ENCODE peak calls at places on chromosomes 12 and 14, in eight cellular contexts. H is uterus, V is ovary, F is tibial nerve, W is body of pancreas, M is upper lobe of left lung, B is IMR-90, I is A549. C is an unnamed sample.

GRCh38 chr12:19550626-19551025 is 111.3 kb downstream of the AEBP2 start:
- DNase-seq in H (no peak), V (no peak), F (no peak), W (no peak), M (no peak), B (no peak), I (no peak), C (no peak)

GRCh38 chr12:22821985-22822384 is 197.0 kb downstream of the ETNK1 start:
- DNase-seq in H (no peak), V (no peak), F (no peak), W (no peak), M (no peak), B (no peak), I (no peak), C (no peak)

GRCh38 chr12:115023898-115024297 is 339.9 kb upstream of the TBX3 start:
- DNase-seq in H (no peak), V (no peak), F (no peak), W (no peak), M (no peak), B (no peak), I (no peak), C (no peak)

GRCh38 chr12:4270016-4270669 is 3.4 kb upstream of the CCND2 start:
- DNase-seq in H (no peak), V (no peak), F (no peak), W (no peak), M (no peak), B (no peak), I (no peak), C (no peak)

GRCh38 chr12:89087149-89087834 is 265.0 kb downstream of the DUSP6 start:
- DNase-seq in H (no peak), V (no peak), F (no peak), W (peak), M (no peak), B (no peak), I (no peak), C (no peak)

GRCh38 chr12:40691913-40692616 is at the start of gene CNTN1:
- DNase-seq in H (peak), V (peak), F (peak), W (peak), M (peak), B (peak), I (peak), C (no peak)

GRCh38 chr12:19138551-19139344 is 9.2 kb downstream of the PLEKHA5 start:
- DNase-seq in H (no peak), V (no peak), F (no peak), W (no peak), M (no peak), B (peak), I (no peak), C (no peak)

GRCh38 chr14:78088941-78089340 is 81.2 kb upstream of the NRXN3 start:
- DNase-seq in H (no peak), V (no peak), F (no peak), W (no peak), M (no peak), B (no peak), I (no peak), C (no peak)

GRCh38 chr12:2697057-2697456 is 97.7 kb upstream of the FKBP4 start:
- DNase-seq in H (no peak), V (no peak), F (no peak), W (no peak), M (no peak), B (no peak), I (no peak), C (no peak)

GRCh38 chr14:105884808-105885281 is 358.5 kb downstream of the TMEM121 start:
- DNase-seq in H (peak), V (peak), F (no peak), W (peak), M (peak), B (no peak), I (no peak), C (no peak)

GRCh38 chr14:93977171-93977570 is 801 bp upstream of the ASB2 start:
- DNase-seq in H (no peak), V (no peak), F (no peak), W (no peak), M (no peak), B (no peak), I (no peak), C (no peak)

GRCh38 chr12:79250955-79251354 is 386.4 kb downstream of the SYT1 start:
- DNase-seq in H (no peak), V (no peak), F (no peak), W (no peak), M (no peak), B (peak), I (no peak), C (no peak)

GRCh38 chr12:92702754-92703679 is at the start of gene PLEKHG7:
- DNase-seq in H (no peak), V (no peak), F (no peak), W (peak), M (peak), B (no peak), I (peak), C (no peak)

DNA sequence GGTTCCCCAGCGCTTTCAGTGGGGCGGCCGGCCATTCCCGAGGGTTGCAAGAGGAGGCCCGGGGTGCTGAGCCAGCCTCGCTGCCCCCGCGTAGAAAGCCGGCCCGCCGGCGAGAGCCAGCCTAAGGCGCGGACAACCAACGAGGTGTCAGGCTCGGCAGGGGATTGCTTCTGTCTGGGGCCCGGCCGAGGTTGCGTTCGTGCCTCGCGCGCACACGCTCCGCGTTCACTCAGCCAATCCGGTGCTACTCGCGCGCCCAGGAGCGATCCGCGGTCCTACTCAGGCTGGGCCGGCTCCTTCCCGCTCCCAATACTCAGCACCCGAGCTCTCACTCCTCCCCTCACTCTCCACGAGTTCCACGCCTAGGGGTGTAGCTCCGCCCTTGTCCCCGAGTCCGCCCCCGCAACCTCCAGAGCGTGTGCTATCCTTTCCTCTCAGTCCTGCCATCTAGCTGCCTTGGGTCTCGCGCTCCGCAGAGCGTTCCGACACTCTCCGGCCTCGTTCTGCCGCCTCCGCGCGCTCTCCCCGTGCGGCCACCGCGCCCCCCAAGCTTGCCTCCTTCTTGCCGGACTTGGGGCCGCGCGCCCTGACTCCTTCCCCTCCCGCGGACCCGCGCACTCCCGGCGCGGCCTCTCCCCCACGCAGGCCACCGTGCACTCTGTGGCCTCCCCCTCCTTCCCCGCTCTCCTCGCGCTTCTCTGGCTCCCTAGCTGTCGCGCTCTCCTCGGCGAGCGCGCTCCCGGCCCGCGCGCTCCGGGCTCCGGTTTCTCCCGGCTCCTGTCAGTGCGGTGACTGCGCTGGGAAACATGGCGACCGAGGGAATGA is at the start of gene GPHN:
- DNase-seq in H (peak), V (peak), F (peak), W (peak), M (peak), B (peak), I (peak), C (peak)
- TF ChIP-seq POLR2A in H (peak), V (peak), F (peak), W (peak), M (no peak), B (no peak), I (peak), C (peak)

GRCh38 chr14:67411820-67412421 is at the start of gene PLEK2:
- DNase-seq in H (no peak), V (no peak), F (no peak), W (peak), M (peak), B (no peak), I (peak), C (no peak)
- TF ChIP-seq POLR2A in H (no peak), V (no peak), F (no peak), W (no peak), M (no peak), B (no peak), I (no peak), C (no peak)

GRCh38 chr12:57935839-57936512 is 5.4 kb upstream of the ATP23 start:
- DNase-seq in H (peak), V (peak), F (peak), W (peak), M (peak), B (peak), I (peak), C (peak)
- TF ChIP-seq POLR2A in H (peak), V (peak), F (peak), W (peak), M (no peak), B (peak), I (peak), C (peak)

DNA sequence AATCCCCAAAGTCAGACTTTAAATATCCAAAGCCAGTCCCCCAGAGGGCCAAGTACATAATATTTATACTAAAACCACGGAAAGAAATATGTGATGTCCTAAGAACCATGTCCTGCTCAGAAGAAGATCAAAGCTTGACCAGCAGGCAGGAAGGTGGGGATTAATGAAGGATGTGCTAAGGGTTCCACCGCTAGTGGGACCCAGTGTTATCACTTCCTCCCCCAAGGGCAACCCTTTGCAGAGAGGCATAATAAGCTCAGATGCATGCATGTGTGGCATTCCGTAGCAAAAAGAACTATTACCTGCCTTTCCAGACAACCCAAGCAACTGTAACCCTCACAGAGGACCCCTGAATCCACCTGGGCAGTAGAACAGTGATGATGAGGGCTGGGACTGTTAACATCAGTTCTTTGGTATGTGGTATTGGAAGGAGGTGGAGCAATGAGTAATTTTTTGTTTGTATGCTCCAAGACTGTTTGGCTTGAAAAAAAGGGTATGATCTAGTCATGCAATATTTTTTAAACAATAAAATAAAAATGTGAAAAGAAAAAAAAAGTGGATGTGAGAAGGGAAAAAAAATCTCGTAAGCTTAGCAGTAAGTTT is 71.7 kb upstream of the ETV6 start:
- DNase-seq in H (no peak), V (no peak), F (no peak), W (no peak), M (no peak), B (peak), I (no peak), C (no peak)
- TF ChIP-seq POLR2A in H (no peak), V (no peak), F (no peak), W (no peak), M (no peak), B (no peak), I (no peak), C (no peak)

GRCh38 chr12:87329076-87329863 is 699.9 kb downstream of the C12orf50 start:
- DNase-seq in H (no peak), V (no peak), F (no peak), W (no peak), M (no peak), B (peak), I (no peak), C (no peak)

GRCh38 chr12:87336814-87337336 is 692.3 kb downstream of the C12orf50 start:
- DNase-seq in H (no peak), V (no peak), F (no peak), W (no peak), M (no peak), B (no peak), I (no peak), C (no peak)

GRCh38 chr12:87332987-87333761 is 696.0 kb downstream of the C12orf50 start:
- DNase-seq in H (no peak), V (no peak), F (no peak), W (no peak), M (no peak), B (peak), I (no peak), C (no peak)
- TF ChIP-seq POLR2A in H (no peak), V (no peak), F (no peak), W (no peak), M (no peak), B (no peak), I (no peak), C (no peak)

DNA sequence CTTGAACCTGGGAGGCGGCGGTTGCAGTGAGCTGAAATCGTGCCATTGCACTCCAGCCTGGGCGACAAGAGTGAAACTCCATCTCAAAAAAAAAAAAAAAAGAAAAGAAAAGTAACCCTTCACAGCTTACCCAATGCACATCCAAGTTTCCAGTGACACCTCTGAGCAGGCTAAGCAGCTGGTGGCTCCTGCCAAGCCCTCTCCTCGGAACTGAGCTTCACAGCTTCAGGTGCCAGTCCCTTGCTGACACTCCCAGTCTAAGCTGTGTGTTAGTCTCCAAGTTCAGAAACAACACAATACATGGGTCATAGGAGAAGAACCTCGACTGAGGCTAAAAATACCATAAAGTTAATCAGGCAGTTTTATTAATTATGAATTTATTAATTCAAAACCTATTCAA is 7.9 kb downstream of the CD9 start:
- DNase-seq in H (no peak), V (no peak), F (no peak), W (no peak), M (peak), B (no peak), I (no peak), C (no peak)
- TF ChIP-seq POLR2A in H (no peak), V (no peak), F (no peak), W (no peak), M (no peak), B (no peak), I (no peak), C (no peak)

GRCh38 chr14:100683578-100683977 is 43.1 kb upstream of the DLK1 start:
- DNase-seq in H (no peak), V (no peak), F (no peak), W (no peak), M (no peak), B (no peak), I (no peak), C (no peak)
- TF ChIP-seq POLR2A in H (no peak), V (no peak), F (no peak), W (no peak), M (no peak), B (no peak), I (no peak), C (no peak)

C was measured in H54.